ENCODE peak calls at places on chromosomes 11 and 22, in six cellular contexts. A is HCT116, X is neural progenitor cell, F is GM23248, E is PC-3, V is SK-N-SH. S is an unnamed sample.
A peak's percentile ranks its signal among the peaks of the same experiment; 100 is the strongest.

GRCh38 chr11:131770801-131771200 is 400.4 kb downstream of the NTM start:
- DNase-seq in F (peak; percentile 80), V (no peak), X (no peak), E (no peak), A (no peak), S (no peak)

GRCh38 chr11:124070906-124071621 is 29.9 kb upstream of the OR10G7 start:
- DNase-seq in F (peak; percentile 66), X (peak; percentile 68), E (peak; percentile 74), A (peak; percentile 63), V (peak; percentile 68), S (peak; percentile 62)

GRCh38 chr11:44795803-44796535 is 69.2 kb downstream of the TSPAN18 start:
- DNase-seq in E (no peak), X (no peak), A (no peak), F (no peak), V (no peak), S (no peak)

GRCh38 chr11:8828580-8829358 is 82.2 kb upstream of the AKIP1 start:
- DNase-seq in V (no peak), E (no peak), X (no peak), F (peak; percentile 11), A (no peak), S (no peak)

GRCh38 chr11:8690374-8691342 is 8.1 kb downstream of the RPL27A start:
- DNase-seq in X (no peak), E (no peak), A (no peak), F (no peak), V (no peak), S (no peak)

GRCh38 chr22:16601437-16602223 is 9.0 kb upstream of the CCT8L2 start:
- DNase-seq in V (no peak), F (peak; percentile 2), X (no peak), A (no peak), E (no peak), S (no peak)

GRCh38 chr11:74842967-74843366 is 94.3 kb downstream of the RNF169 start:
- DNase-seq in X (peak; percentile 11), V (no peak), E (no peak), F (no peak), A (no peak), S (no peak)

GRCh38 chr11:61700720-61701119 is 20.5 kb downstream of the DAGLA start:
- DNase-seq in A (no peak), X (no peak), E (peak; percentile 53), V (no peak), F (no peak), S (no peak)

GRCh38 chr11:30292545-30292944 is 30.4 kb upstream of the ARL14EP start:
- DNase-seq in X (no peak), F (no peak), E (no peak), V (no peak), A (no peak), S (no peak)

GRCh38 chr22:19527321-19527721 is 3.1 kb upstream of the CLDN5 start:
- DNase-seq in E (no peak), X (no peak), F (no peak), A (no peak), V (no peak), S (no peak)

GRCh38 chr11:65204646-65205601 is 23.2 kb downstream of the CAPN1 start:
- DNase-seq in A (no peak), V (peak; percentile 92), F (peak; percentile 40), E (peak; percentile 59), X (peak; percentile 91), S (no peak)

GRCh38 chr11:31141804-31142203 is 227.7 kb downstream of the DCDC1 start:
- DNase-seq in V (no peak), F (no peak), E (no peak), A (no peak), X (peak; percentile 44), S (no peak)

GRCh38 chr11:65078151-65078550 is 5.7 kb downstream of the CDCA5 start:
- DNase-seq in F (peak; percentile 46), V (peak; percentile 68), X (peak; percentile 57), E (peak; percentile 69), A (peak; percentile 29), S (peak; percentile 65)

GRCh38 chr11:85949798-85950197 is 94.6 kb downstream of the CCDC83 start:
- DNase-seq in X (no peak), F (no peak), A (no peak), E (no peak), V (no peak), S (no peak)

GRCh38 chr22:26616650-26617049 is 1.2 kb downstream of the CRYBB1 start:
- DNase-seq in F (no peak), X (peak; percentile 35), A (no peak), E (no peak), V (no peak), S (peak; percentile 23)

GRCh38 chr11:45266693-45267451 is 19.3 kb downstream of the SYT13 start:
- DNase-seq in A (no peak), F (no peak), V (no peak), E (no peak), X (peak; percentile 52), S (no peak)

DNA sequence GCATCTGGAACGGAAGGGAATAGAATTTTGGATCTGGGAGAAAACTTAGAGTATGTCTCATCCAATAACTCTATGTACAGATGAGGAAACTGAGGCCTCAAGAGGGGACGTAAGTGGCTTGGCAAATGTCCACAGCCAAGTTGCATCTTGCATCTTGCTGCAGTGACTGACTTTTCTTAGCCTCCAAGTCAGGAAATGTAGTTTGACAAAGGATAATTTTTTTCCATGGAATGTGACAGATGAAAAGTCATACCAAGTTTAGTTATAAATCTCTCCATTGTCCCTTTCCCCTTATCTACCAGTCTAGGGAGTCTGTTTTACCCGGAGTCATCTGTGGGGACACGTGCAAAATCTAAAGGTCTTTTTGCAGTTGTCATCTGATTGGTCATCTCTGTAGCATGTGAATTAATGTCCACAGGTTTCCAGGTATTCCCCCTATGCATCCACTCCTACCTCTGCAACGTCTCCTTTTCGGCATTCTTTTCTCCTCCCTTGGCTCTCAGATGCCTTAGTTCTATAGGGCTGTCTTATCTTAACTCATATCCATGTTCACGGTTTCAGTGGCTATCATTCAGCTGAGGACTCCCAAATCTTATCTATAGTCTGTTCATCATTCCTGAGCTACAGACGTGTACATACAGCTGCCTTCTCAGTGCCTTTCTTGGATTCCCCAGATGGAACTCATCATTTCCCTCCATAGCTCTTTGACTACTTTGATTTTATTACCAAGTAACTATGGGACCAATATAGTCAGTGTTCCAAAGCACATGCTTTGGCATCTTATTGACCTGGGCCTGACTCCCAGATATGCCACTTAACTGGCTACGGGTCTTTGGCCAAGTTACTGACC is 139.5 kb upstream of the TIMP3 start:
- DNase-seq in X (no peak), E (no peak), F (peak; percentile 80), A (no peak), V (no peak), S (no peak)
- H3K9ac ChIP-seq in X (no peak overlapping the region), E (no peak overlapping the region), F (no peak overlapping the region), A (no peak overlapping the region), V (peak overlapping the region; percentile 30), S (no peak overlapping the region)

DNA sequence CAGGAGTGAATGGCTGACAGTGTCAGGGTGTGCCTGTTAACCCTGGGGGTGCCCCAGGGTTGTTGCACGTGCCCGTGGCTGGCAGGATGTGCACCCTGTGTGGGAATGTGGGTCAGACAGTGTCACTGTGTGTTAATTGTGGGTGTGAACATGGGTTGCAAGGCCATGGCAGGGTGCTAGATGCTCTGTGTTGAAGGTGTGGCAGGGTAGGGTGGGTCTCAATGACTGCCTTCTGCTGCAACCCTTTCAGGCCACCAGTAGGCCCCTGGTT is 8.3 kb downstream of the RIN1 start:
- DNase-seq in X (no peak), V (no peak), A (no peak), F (peak; percentile 81), E (no peak), S (no peak)
- TF ChIP-seq EZH2phosphoT487 in X (no peak), V (no peak), A (no peak), F (no peak), E (no peak), S (no peak)

GRCh38 chr11:26783997-26784396 is 62.1 kb upstream of the SLC5A12 start:
- DNase-seq in V (no peak), A (no peak), E (no peak), X (no peak), F (no peak), S (no peak)
- H3K27ac ChIP-seq in V (no peak overlapping the region), A (no peak overlapping the region), E (no peak overlapping the region), X (no peak overlapping the region), F (no peak overlapping the region), S (no peak overlapping the region)

DNA sequence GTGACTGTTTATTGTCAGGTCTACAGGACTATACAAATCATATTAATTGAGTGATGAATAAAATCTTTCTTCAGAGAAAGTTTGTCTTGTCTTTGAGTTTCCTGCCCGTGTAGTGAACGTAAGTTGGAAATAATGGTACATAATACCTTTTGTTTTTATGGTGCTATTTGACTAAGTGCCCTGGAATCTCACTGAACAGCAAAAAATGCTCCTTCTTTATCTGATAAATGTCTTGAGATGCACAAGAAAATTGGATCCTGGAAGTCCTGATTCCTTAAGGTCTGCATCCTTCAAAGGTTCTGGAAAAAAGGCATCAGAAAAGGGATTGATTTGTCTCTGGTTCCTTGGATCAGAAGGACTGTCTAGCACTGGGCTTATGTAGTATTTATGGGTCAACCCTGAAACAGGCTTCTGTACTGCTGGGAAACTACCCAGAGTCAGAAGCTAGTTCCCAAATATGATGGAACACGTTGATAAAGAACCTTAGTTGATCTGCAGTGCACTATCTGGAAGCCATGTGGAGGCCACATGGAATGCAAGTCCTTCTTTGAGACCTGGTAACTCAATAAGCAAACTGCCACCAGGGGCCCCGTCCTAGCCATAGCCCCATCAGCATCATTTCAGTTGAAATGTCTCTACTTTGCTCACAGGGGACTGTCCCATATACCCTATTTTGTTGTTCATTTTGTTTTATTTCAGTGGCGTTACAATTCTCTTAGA is 100.6 kb upstream of the CD44 start:
- DNase-seq in E (peak; percentile 18), X (no peak), F (no peak), V (peak; percentile 5), A (no peak), S (no peak)
- H3K9ac ChIP-seq in E (no peak overlapping the region), X (no peak overlapping the region), F (no peak overlapping the region), V (no peak overlapping the region), A (no peak overlapping the region), S (no peak overlapping the region)

DNA sequence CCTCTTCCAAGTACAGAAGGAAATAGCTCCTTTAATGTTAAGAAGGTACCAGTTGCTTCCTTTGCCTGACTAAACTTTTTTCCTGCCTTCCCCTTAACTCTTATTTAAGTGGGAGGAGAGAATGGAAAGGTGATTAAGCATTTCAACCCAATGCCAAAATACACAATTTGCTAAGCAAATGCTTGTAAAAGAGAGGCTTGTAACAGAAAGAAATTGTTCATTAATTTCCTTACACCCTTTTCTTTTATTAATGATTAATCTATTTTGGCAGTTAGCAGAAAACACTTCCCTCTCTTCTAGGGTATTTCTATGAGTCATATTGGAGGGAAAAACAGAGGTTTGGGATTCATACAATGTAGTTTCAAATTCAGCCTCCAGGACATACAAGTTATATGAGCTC is 427.6 kb upstream of the FAT3 start:
- DNase-seq in V (no peak), A (no peak), F (no peak), X (no peak), E (peak; percentile 39), S (no peak)
- TF ChIP-seq EZH2phosphoT487 in V (no peak), A (no peak), F (no peak), X (no peak), E (no peak), S (no peak)

DNA sequence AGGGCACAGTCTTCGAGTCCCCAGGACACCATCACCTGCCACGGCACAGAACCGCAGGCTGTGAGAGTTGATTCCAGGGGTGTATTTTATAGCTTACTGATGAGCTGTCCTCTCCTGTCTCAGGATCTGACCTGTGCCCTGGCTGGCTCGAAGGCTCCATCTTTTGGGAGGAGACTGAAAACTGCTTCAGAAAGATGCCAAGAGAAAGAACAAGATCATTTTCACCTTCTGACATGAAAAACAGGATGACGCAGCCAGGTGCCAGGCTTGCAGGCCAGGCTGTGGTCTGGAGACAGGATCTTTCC is 2.2 kb downstream of the MRGPRD start:
- DNase-seq in F (no peak), E (no peak), V (no peak), X (no peak), A (no peak), S (no peak)
- H3K27ac ChIP-seq in F (no peak overlapping the region), E (no peak overlapping the region), V (no peak overlapping the region), X (no peak overlapping the region), A (no peak overlapping the region), S (no peak overlapping the region)

S was measured in MM.1S.